ENCODE peak calls at places on chromosome 14, in four cellular contexts. T, M, B and I are unnamed samples.

GRCh38 chr14:69424139-69424923 is 25.8 kb downstream of the SLC39A9 start:
- DNase-seq in B (no peak), M (no peak), T (no peak), I (peak)

GRCh38 chr14:74444866-74445265 is 18.9 kb upstream of the SYNDIG1L start:
- DNase-seq in M (no peak), T (no peak), B (no peak), I (no peak)

GRCh38 chr14:87581298-87581697 is 411.7 kb downstream of the GALC start:
- DNase-seq in M (no peak), B (no peak), T (no peak), I (no peak)

GRCh38 chr14:71554959-71555612 is 377.1 kb upstream of the RGS6 start:
- DNase-seq in T (peak), M (no peak), B (no peak), I (no peak)

GRCh38 chr14:55467307-55467706 is 26.9 kb upstream of the TBPL2 start:
- DNase-seq in B (no peak), M (no peak), T (no peak), I (no peak)

GRCh38 chr14:65774041-65774440 is 361.5 kb downstream of the FUT8 start:
- DNase-seq in M (no peak), B (no peak), T (no peak), I (no peak)

GRCh38 chr14:69573841-69574265 is 818 bp downstream of the CCDC177 start:
- DNase-seq in B (no peak), M (no peak), T (no peak), I (no peak)

GRCh38 chr14:96424104-96424989 is 32.4 kb downstream of the AK7 start:
- DNase-seq in M (peak), T (peak), B (peak), I (peak)

GRCh38 chr14:96895658-96896271 is 98.6 kb downstream of the VRK1 start:
- DNase-seq in M (no peak), B (no peak), T (peak), I (no peak)

GRCh38 chr14:31895206-31895605 is 181.9 kb upstream of the ARHGAP5 start:
- DNase-seq in T (no peak), M (no peak), B (no peak), I (peak)

GRCh38 chr14:74979442-74980397 is 23.0 kb upstream of the EIF2B2 start:
- DNase-seq in M (peak), T (no peak), B (peak), I (peak)

GRCh38 chr14:68822964-68823363 is 30.1 kb upstream of the ZFP36L1 start:
- DNase-seq in M (no peak), B (no peak), T (no peak), I (no peak)

GRCh38 chr14:101972126-101972785 is 7.9 kb downstream of the DYNC1H1 start:
- DNase-seq in B (peak), M (peak), T (no peak), I (peak)

GRCh38 chr14:73462815-73463214 is 4.5 kb upstream of the NUMB start:
- DNase-seq in B (no peak), T (no peak), M (peak), I (no peak)

GRCh38 chr14:70567791-70568190 is 32.7 kb downstream of the MED6 start:
- DNase-seq in B (peak), T (no peak), M (peak), I (peak)

GRCh38 chr14:37901978-37902377 is 305.7 kb upstream of the SSTR1 start:
- DNase-seq in T (no peak), B (no peak), M (no peak), I (peak)

GRCh38 chr14:104794641-104795467 is 694 bp downstream of the AKT1 start:
- DNase-seq in T (no peak), B (peak), M (peak), I (peak)

GRCh38 chr14:34501004-34501580 is 38.4 kb downstream of the EAPP start:
- DNase-seq in T (no peak), M (no peak), B (no peak), I (no peak)

GRCh38 chr14:64673329-64673728 is 30.9 kb upstream of the PLEKHG3 start:
- DNase-seq in M (no peak), B (no peak), T (no peak), I (no peak)

GRCh38 chr14:22872833-22873520 is 1.4 kb downstream of the LRP10 start:
- DNase-seq in T (no peak), M (no peak), B (no peak), I (no peak)
- TF ChIP-seq RCOR1 in T (no peak), M (no peak), B (no peak), I (no peak)

GRCh38 chr14:51511265-51511664 is 140.4 kb upstream of the FRMD6 start:
- DNase-seq in B (no peak), T (no peak), M (no peak), I (peak)

GRCh38 chr14:51512321-51512720 is 139.4 kb upstream of the FRMD6 start:
- DNase-seq in M (no peak), T (no peak), B (no peak), I (no peak)

GRCh38 chr14:51513281-51513680 is 138.4 kb upstream of the FRMD6 start:
- DNase-seq in M (no peak), T (no peak), B (no peak), I (no peak)

GRCh38 chr14:51504626-51505025 is 147.1 kb upstream of the FRMD6 start:
- DNase-seq in T (no peak), B (no peak), M (no peak), I (no peak)

DNA sequence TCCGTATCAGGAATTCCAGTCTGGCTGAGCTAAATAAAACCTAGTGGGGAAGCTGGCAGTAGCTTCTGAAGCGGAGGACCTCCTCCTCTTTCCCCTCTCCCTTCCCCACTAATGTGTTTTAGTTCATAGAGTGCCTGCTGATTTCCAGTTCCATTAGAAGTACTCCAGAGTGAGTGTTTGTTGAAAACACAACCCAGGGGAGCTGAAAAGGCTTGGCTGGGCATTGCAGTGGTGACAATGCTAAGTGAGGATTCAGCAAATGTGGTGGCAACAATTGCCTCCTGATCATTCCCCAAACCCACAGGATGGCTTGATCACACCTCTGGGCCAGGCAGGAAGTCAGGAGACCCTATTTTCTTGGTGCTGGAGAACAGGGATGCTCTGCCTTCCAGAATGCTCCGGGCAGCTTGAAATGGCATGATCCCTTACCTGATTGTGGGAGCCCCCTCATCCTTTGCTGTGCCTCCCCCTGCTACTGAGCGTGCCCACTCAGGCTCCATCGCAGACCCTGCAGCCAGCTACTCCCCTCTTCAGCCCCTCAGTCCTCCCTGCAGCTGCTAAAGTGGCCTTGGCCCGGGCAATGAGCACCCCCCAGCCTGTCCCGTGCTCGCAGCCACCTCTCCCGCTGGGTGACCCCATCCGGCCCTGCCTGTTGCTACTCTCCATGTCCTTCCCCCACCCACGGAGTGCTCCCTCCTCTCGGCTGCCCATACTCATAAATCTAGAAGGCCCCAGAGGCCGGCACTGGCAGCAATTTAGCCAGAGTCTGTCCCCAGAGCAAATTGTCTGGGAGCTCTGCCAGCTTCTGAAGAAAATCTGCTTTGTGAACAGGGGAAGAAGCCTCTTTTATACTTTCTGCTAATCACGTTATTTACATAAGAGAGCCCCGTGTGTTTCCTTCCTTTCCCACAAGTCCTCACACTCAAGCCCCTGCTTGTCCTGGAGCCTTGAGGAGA is 143.9 kb upstream of the FRMD6 start:
- DNase-seq in B (no peak), T (no peak), M (peak), I (peak)
- H3K9ac ChIP-seq in B (no peak), T (no peak), M (peak), I (peak)

GRCh38 chr14:30798516-30798915 is 75.8 kb upstream of the COCH start:
- DNase-seq in T (no peak), B (no peak), M (no peak), I (no peak)
- TF ChIP-seq RCOR1 in T (no peak), B (no peak), M (no peak), I (no peak)

DNA sequence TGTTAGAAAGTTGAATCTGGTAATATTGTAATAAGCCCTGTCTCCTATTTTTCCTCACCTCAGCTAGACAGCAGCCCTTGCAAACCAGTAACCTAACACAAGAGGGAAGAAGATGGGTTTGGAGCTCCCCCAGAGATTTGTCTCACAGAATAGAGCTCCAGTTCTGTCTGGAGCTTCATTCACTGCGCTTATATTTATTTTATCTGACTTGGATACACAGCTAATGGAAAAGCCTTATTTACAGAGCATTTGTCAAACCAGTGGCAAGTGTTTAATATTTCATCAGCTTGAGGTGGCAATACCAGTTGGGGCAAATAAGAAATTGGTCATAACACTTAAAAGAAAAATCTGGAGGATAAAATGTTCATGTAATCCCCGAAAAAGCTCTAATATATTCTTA is 1094.0 kb downstream of the FSCB start:
- DNase-seq in M (no peak), T (no peak), B (no peak), I (no peak)
- H3K9ac ChIP-seq in M (no peak), T (no peak), B (no peak), I (no peak)

GRCh38 chr14:76923422-76924362 is 97.5 kb downstream of the LRRC74A start:
- DNase-seq in T (no peak), B (no peak), M (no peak), I (no peak)

GRCh38 chr14:76922599-76922998 is 96.4 kb downstream of the LRRC74A start:
- DNase-seq in T (no peak), B (no peak), M (no peak), I (peak)

GRCh38 chr14:76926521-76927251 is 100.5 kb downstream of the LRRC74A start:
- DNase-seq in B (no peak), M (peak), T (no peak), I (peak)

GRCh38 chr14:76922092-76922491 is 95.9 kb downstream of the LRRC74A start:
- DNase-seq in B (no peak), M (no peak), T (no peak), I (no peak)

GRCh38 chr14:76924363-76925151 is 98.3 kb downstream of the LRRC74A start:
- DNase-seq in M (peak), B (peak), T (no peak), I (no peak)
- TF ChIP-seq RCOR1 in M (peak), B (no peak), T (no peak), I (no peak)

GRCh38 chr14:80491131-80491530 is 279.8 kb upstream of the DIO2 start:
- DNase-seq in T (peak), M (no peak), B (no peak), I (peak)
- H3K9ac ChIP-seq in T (no peak), M (no peak), B (no peak), I (peak)

DNA sequence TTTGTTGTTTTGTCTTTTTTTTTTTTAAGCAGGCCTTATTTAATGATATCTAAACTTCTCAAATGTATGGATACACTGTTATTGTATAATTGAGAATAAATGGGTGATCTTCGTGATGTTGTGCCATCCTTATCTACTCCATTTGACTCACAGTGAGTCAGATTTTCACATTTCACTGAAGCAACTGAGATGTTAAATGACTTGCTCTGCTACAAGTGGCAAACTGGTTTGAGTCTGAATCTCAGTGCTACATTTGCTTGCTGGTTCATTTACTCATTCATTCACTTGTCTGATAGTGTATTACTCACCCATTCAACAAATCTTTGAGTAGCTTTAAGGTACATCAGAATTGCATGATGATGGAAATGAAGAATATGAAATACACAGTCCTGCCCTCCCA is 2.6 kb downstream of the KIAA0586 start:
- DNase-seq in B (no peak), T (no peak), M (no peak), I (peak)
- TF ChIP-seq RCOR1 in B (no peak), T (no peak), M (no peak), I (no peak)

GRCh38 chr14:99560403-99560802 is 43.6 kb downstream of the CCDC85C start:
- DNase-seq in B (no peak), T (no peak), M (no peak), I (no peak)
- H3K9ac ChIP-seq in B (no peak), T (no peak), M (no peak), I (no peak)

DNA sequence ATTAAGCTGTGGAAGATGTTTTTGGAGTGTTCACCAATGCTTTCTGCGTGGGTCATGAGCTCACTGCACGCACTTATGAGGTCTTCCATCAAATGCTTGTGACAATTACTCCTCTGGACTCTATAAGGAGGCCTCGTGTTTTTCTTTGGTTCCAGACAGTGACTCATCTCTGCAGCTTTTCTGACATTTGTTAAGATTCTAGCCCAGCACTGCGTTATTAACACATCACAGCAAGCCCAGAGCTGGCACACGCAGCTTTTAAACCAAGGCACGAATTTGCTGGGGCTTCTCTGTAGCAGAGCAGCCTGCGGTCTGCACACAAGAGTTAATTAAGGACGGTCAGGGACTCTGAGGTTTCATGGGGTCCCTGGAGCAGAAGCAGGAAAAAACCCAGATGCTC is 16.9 kb downstream of the MEG3 start:
- DNase-seq in M (no peak), T (no peak), B (no peak), I (peak)
- TF ChIP-seq RCOR1 in M (no peak), T (no peak), B (no peak), I (peak)